ENCODE peak calls at places on chromosomes 11 and 22, in six cellular contexts. C is HepG2, K is A549, Q is endothelial cell of umbilical vein, V is GM12878, L is K562. J is an unnamed sample.

GRCh38 chr11:71366076-71366475 is 82.1 kb downstream of the DHCR7 start:
- DNase-seq in L (no peak), Q (no peak), V (no peak), C (no peak), K (no peak), J (no peak)

GRCh38 chr11:17574141-17574798 is 27.2 kb downstream of the OTOG start:
- DNase-seq in K (no peak), Q (no peak), C (no peak), V (no peak), L (no peak), J (no peak)

GRCh38 chr11:32173435-32173834 is 82.6 kb downstream of the RCN1 start:
- DNase-seq in V (no peak), K (peak; percentile 41), C (peak; percentile 38), Q (peak; percentile 55), L (peak; percentile 20), J (peak; percentile 57)

GRCh38 chr11:122720482-122720881 is 65.0 kb downstream of the UBASH3B start:
- DNase-seq in K (no peak), Q (no peak), V (no peak), L (no peak), C (no peak), J (no peak)

GRCh38 chr11:117396970-117397369 is 69.3 kb downstream of the CEP164 start:
- DNase-seq in K (no peak), Q (no peak), V (no peak), C (no peak), L (no peak), J (no peak)

GRCh38 chr11:69538840-69539239 is 57.4 kb downstream of the LINC01488 start:
- DNase-seq in V (no peak), K (no peak), C (no peak), Q (peak; percentile 9), L (no peak), J (no peak)

GRCh38 chr11:99452076-99452475 is 431.3 kb downstream of the CNTN5 start:
- DNase-seq in V (no peak), L (no peak), C (no peak), K (no peak), Q (no peak), J (no peak)

GRCh38 chr11:8839306-8839956 is 71.6 kb upstream of the AKIP1 start:
- DNase-seq in V (no peak), L (no peak), K (no peak), Q (peak; percentile 7), C (no peak), J (no peak)

GRCh38 chr11:73597340-73597955 is 464 bp downstream of the FAM168A start:
- DNase-seq in C (no peak), K (no peak), Q (no peak), V (no peak), L (no peak), J (peak; percentile 15)

GRCh38 chr11:63986156-63986931 is at the start of gene OTUB1:
- DNase-seq in K (peak; percentile 94), L (peak; percentile 91), Q (peak; percentile 91), C (peak; percentile 93), V (peak; percentile 47), J (peak; percentile 93)

GRCh38 chr11:72703281-72704008 is 29.2 kb upstream of the PDE2A start:
- DNase-seq in K (no peak), Q (no peak), V (no peak), C (no peak), L (peak; percentile 32), J (no peak)

GRCh38 chr22:38086942-38087341 is 3.0 kb upstream of the SLC16A8 start:
- DNase-seq in C (no peak), Q (no peak), L (no peak), K (no peak), V (no peak), J (no peak)

GRCh38 chr22:38086001-38086845 is 2.2 kb upstream of the SLC16A8 start:
- DNase-seq in V (no peak), Q (no peak), C (no peak), L (no peak), K (no peak), J (no peak)

GRCh38 chr22:38089474-38089851 is 5.5 kb upstream of the SLC16A8 start:
- DNase-seq in V (no peak), Q (no peak), C (no peak), K (no peak), L (no peak), J (no peak)

GRCh38 chr22:38087855-38088254 is 3.9 kb upstream of the SLC16A8 start:
- DNase-seq in K (no peak), L (no peak), C (no peak), Q (no peak), V (no peak), J (no peak)

DNA sequence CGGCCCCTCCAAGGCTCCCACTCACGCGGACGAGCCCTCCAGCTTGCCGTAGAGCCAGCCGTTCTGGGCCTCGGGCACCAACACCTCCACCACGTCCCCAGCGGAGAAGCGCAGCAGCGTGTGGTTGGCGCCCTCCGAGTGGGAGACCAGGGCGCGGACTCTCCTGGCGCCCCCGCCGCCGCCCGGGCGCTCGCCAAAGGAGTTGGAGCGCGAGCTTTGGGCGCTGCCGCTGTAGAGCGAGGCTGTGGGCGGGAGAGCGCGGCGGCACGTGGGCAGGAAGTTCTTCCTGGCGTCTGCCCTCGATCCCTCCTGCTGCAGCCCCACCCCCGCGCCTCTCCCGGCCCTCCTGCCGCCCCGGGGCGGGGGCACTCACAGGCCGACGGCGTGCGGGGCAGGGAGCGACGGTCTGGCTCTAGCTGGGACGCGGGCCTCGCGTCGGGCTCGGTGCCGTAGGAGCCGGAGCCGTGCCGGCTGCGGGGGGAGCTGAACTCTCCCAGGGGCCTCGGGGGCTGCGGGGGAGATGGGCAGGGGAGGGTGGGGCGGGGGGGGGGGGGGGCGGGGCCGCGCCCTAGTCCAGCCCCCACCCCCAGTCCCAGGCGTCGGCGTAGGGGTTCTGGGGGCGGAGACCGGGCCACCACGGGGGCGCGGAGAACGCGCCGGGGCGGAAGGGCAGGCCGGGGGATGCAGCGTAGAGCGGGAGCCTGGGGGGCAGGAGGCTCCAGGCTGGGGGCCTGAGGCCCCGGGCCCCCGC is 4.9 kb upstream of the SLC16A8 start:
- DNase-seq in V (no peak), L (no peak), C (no peak), K (no peak), Q (no peak), J (no peak)
- TF ChIP-seq MYC in V (no peak), L (no peak), C (no peak), K (no peak), Q (no peak), J (no peak)

DNA sequence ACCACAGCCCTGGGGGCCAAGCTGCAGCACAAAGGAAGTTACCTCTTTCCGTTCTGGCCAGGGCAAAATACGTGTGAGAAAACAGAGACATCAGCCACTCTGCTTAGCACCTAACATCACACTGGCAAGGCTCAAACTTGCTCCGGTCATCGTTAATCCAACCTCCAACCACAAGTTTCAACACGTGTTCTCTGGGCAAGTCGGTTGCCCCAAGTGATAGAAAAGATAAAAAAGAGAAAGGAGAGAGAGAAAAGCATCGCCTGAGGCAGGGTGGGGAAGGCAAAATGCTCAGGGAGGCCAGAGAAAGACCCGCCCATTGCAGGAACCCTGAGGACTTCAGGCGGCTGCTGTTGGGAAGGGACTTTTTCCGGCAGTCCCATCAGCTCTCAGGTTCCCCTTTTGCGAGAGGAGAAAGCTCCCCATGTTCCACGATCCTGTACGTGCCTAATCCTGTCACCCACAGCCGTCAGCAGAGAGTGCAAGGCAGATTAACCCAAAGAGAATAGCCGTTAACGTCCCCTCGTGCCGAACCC is 18.5 kb upstream of the B4GALNT4 start:
- DNase-seq in C (no peak), V (peak; percentile 78), K (no peak), Q (no peak), L (peak; percentile 42), J (peak; percentile 92)
- TF ChIP-seq MYC in C (no peak), V (no peak), K (no peak), Q (no peak), L (peak; percentile 75), J (peak; percentile 49)

GRCh38 chr11:10287766-10288165 is 6.3 kb downstream of the SBF2 start:
- DNase-seq in C (no peak), K (no peak), L (no peak), Q (no peak), V (no peak), J (no peak)
- TF ChIP-seq MYC in C (no peak), K (no peak), L (no peak), Q (no peak), V (no peak), J (no peak)

GRCh38 chr11:1259076-1259461 is 36.2 kb downstream of the MUC5B start:
- DNase-seq in K (no peak), L (no peak), Q (no peak), V (no peak), C (no peak), J (no peak)

GRCh38 chr11:1257366-1257765 is 34.5 kb downstream of the MUC5B start:
- DNase-seq in Q (no peak), K (no peak), V (no peak), C (no peak), L (no peak), J (no peak)

GRCh38 chr11:1259561-1259960 is 36.7 kb downstream of the MUC5B start:
- DNase-seq in Q (no peak), C (no peak), L (no peak), V (no peak), K (no peak), J (no peak)

GRCh38 chr11:1257916-1258315 is 35.0 kb downstream of the MUC5B start:
- DNase-seq in K (no peak), Q (no peak), C (no peak), V (no peak), L (no peak), J (no peak)

DNA sequence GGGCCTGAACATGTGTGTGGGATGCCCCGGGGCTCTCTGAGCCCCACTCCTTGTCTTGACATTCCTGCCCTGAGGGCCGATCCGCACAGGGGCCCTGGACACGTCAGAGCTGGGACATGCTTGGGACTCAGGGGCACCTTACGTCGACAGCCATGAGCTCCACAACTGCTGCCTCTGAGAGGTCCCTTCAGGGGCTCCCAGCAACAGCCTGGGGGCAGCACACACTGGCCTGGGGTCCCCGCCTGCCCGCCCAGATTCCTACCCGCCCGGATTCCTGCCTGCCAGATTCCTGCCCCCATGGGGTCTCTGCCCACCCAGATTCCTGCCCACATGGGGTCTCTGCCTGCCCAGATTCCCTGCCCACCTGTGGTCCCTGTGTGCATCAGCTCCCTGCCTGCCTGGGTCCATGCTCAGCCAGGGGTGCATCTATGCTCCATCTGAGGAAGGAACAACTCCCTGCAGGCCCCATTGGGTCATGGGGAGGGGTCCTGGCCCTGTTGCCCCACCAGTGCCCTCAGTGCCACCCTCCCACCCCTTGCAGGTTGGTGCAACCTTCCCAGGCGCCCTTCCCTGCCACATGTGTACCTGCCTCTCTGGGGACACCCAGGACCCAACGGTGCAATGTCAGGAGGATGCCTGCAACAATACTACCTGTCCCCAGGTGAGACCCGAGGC is 35.7 kb downstream of the MUC5B start:
- DNase-seq in C (no peak), K (no peak), Q (no peak), L (no peak), V (no peak), J (no peak)
- TF ChIP-seq MYC in C (no peak), K (no peak), Q (no peak), L (no peak), V (no peak), J (no peak)

GRCh38 chr11:126466288-126467045 is 111.0 kb downstream of the ST3GAL4 start:
- DNase-seq in L (no peak), Q (no peak), C (no peak), K (no peak), V (no peak), J (no peak)
- TF ChIP-seq MYC in L (no peak), Q (no peak), C (no peak), K (no peak), V (no peak), J (no peak)

J was measured in NB4.